ENCODE peak calls at places on chromosomes 3 and 15, in nine cellular contexts. W is stimulated activated CD8-positive, alpha-beta memory T cell treated with anti-CD3 and anti-CD28 coated beads, Interleukin-4, amount 100 ng/mL, for 4 hours; J is heart left ventricle; H is activated naive CD4-positive, alpha-beta T cell treated with anti-CD3 and anti-CD28 coated beads for 36 hours; Z is GM13977; U is GM20000; I is pulmonary artery endothelial cell; F is endothelial cell; N is Caco-2. R is an unnamed sample.

GRCh38 chr3:155972885-155973584 is 102.6 kb downstream of the GMPS start:
- DNase-seq in J (no peak), F (no peak), Z (no peak), U (no peak), H (no peak), N (no peak), W (no peak), I (no peak), R (no peak)

GRCh38 chr15:70182858-70183695 is 85.4 kb upstream of the TLE3 start:
- DNase-seq in H (no peak), U (no peak), J (no peak), F (no peak), Z (no peak), W (no peak), I (no peak), N (no peak), R (no peak)

GRCh38 chr3:70970136-70970535 is 613.4 kb downstream of the FOXP1 start:
- DNase-seq in Z (no peak), I (no peak), N (no peak), U (no peak), F (no peak), W (no peak), H (no peak), J (no peak), R (no peak)

GRCh38 chr3:37800022-37800493 is 61.6 kb upstream of the CTDSPL start:
- DNase-seq in I (no peak), F (no peak), H (no peak), N (no peak), W (no peak), J (no peak), Z (no peak), U (no peak), R (no peak)

GRCh38 chr15:53197426-53197839 is 407.3 kb upstream of the ONECUT1 start:
- DNase-seq in Z (peak), J (peak), I (no peak), N (peak), W (no peak), U (peak), F (peak), H (peak), R (peak)

GRCh38 chr15:74540135-74540760 is 772 bp upstream of the ARID3B start:
- DNase-seq in I (no peak), Z (no peak), H (peak), N (peak), U (no peak), W (no peak), F (no peak), J (no peak), R (no peak)

GRCh38 chr3:127646501-127647046 is 17.6 kb downstream of the PODXL2 start:
- DNase-seq in Z (no peak), I (no peak), H (no peak), F (no peak), W (no peak), U (no peak), J (no peak), N (no peak), R (no peak)

GRCh38 chr3:52086939-52087675 is 30.7 kb upstream of the DUSP7 start:
- DNase-seq in W (no peak), F (no peak), U (peak), J (no peak), N (no peak), H (peak), I (no peak), Z (no peak), R (no peak)

GRCh38 chr3:179861292-179861691 is 175.4 kb downstream of the PEX5L start:
- DNase-seq in Z (no peak), J (no peak), U (no peak), I (no peak), N (no peak), W (no peak), H (no peak), F (no peak), R (no peak)

GRCh38 chr3:102200126-102200525 is 234.7 kb upstream of the ZPLD1 start:
- DNase-seq in J (no peak), H (no peak), W (no peak), Z (no peak), F (no peak), N (no peak), U (no peak), I (no peak), R (no peak)

GRCh38 chr3:36193448-36193847 is 186.9 kb upstream of the STAC start:
- DNase-seq in Z (no peak), H (no peak), F (no peak), I (peak), N (no peak), W (no peak), J (no peak), U (no peak), R (no peak)

GRCh38 chr3:10957976-10958749 is 34.4 kb upstream of the SLC6A1 start:
- DNase-seq in N (no peak), I (no peak), J (peak), H (no peak), W (no peak), Z (no peak), U (no peak), F (no peak), R (no peak)

GRCh38 chr3:126377211-126377610 is 17.5 kb upstream of the CFAP100 start:
- DNase-seq in W (no peak), F (no peak), Z (no peak), U (no peak), I (no peak), J (no peak), N (no peak), H (no peak), R (no peak)